ENCODE peak calls at places on chromosome 22, in four cellular contexts. Z is lower lobe of right lung, D is fibroblast of pulmonary artery, X is uterus. T is an unnamed sample.

GRCh38 chr22:33007485-33007884 is 50.7 kb downstream of the SYN3 start:
- DNase-seq in D (no peak), X (no peak), Z (no peak), T (no peak)

GRCh38 chr22:27876684-27877083 is 42.4 kb downstream of the PITPNB start:
- DNase-seq in D (no peak), Z (no peak), X (no peak), T (peak)

GRCh38 chr22:24975813-24976341 is 23.4 kb downstream of the KIAA1671 start:
- DNase-seq in Z (no peak), D (peak), X (peak), T (no peak)

GRCh38 chr22:29268511-29269229 is 602 bp downstream of the EWSR1 start:
- DNase-seq in Z (peak), X (peak), D (peak), T (peak)

GRCh38 chr22:27720860-27721259 is 80.7 kb downstream of the MN1 start:
- DNase-seq in D (no peak), X (no peak), Z (no peak), T (no peak)

GRCh38 chr22:23898006-23898974 is 4.1 kb downstream of the MIF start:
- DNase-seq in D (no peak), Z (no peak), X (no peak), T (no peak)

GRCh38 chr22:23163665-23164064 is 16.6 kb upstream of the BCR start:
- DNase-seq in Z (no peak), X (peak), D (no peak), T (no peak)

GRCh38 chr22:19986011-19986409 is 30.6 kb downstream of the ARVCF start:
- DNase-seq in Z (no peak), D (no peak), X (no peak), T (no peak)

GRCh38 chr22:24289138-24289537 is 18.5 kb downstream of the SPECC1L start:
- DNase-seq in Z (no peak), X (no peak), D (peak), T (peak)

GRCh38 chr22:41285441-41285819 is 557 bp downstream of the RANGAP1 start:
- DNase-seq in X (no peak), D (peak), Z (peak), T (peak)

GRCh38 chr22:30444632-30445437 is 19.3 kb downstream of the MTFP1 start:
- DNase-seq in D (peak), Z (no peak), X (no peak), T (no peak)
- H3K4me3 ChIP-seq in D (no peak), Z (no peak), X (no peak), T (no peak)

GRCh38 chr22:37258005-37258790 is 14.1 kb upstream of the RAC2 start:
- DNase-seq in X (no peak), D (no peak), Z (no peak), T (no peak)

GRCh38 chr22:37260396-37260795 is 16.3 kb upstream of the RAC2 start:
- DNase-seq in D (no peak), Z (peak), X (no peak), T (no peak)

GRCh38 chr22:37260939-37261338 is 16.9 kb upstream of the RAC2 start:
- DNase-seq in D (peak), Z (peak), X (no peak), T (no peak)

GRCh38 chr22:37258810-37259472 is 14.9 kb upstream of the RAC2 start:
- DNase-seq in X (no peak), D (no peak), Z (peak), T (no peak)

GRCh38 chr22:37259540-37260029 is 15.5 kb upstream of the RAC2 start:
- DNase-seq in D (peak), Z (peak), X (no peak), T (no peak)
- H3K4me3 ChIP-seq in D (peak), Z (no peak), X (no peak), T (no peak)

DNA sequence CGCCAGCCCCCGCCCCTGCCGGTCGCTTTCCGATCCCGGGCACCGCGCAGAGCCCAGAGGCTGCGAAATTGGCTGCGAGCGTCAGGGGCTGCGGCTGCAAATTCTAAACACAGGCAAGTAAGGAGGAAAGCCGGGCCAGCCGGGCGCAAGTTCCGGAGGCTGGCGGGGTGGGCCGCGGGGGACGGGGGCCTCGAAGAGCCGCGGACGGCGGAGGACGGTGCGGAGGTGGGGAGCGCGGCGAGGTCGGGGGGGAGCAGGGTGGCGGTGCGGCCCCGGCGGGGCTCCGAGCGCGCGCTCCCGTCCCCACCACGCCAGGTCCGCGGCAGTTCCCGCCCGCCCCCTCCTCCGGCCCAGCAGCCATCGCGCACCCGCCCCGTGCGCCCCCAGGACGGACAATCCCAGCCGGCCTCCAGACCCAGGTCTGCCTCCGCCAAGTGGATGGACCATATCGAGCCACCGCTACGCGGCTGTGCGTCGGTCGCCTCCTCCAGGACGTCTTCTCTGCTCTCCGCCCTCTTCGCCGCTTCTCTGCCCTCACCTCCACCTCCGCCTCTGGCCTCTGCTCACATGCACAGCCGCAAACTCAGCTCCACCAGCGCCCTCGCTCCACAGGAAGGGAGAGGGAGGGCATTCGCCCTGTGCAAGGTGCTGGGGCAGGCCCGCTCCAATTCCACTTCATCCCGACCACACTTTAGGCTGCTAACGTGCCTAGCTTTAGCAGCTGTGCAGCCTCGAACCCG is 7.2 kb downstream of the ELFN2 start:
- DNase-seq in Z (no peak), X (no peak), D (no peak), T (no peak)
- H3K4me3 ChIP-seq in Z (peak), X (no peak), D (peak), T (peak)

GRCh38 chr22:38569181-38569971 is 607 bp downstream of the DMC1 start:
- DNase-seq in X (no peak), Z (no peak), D (no peak), T (no peak)
- H3K4me3 ChIP-seq in X (peak), Z (peak), D (peak), T (peak)